ENCODE peak calls at places on chromosome 6, in five cellular contexts. One of them, this sample, is unnamed. For H3K79me1, the result is how much of the 10 kb centered on the place peaks cover.

GRCh38 chr6:17962436-17963031 is 24.9 kb downstream of the KIF13A start:
- DNase-seq in IMR-90: peak
- DNase-seq in neuronal stem cell: no peak
- DNase-seq in H9: no peak
- DNase-seq in H1: no peak
- DNase-seq in this sample: peak

GRCh38 chr6:14910692-14911547 is 334.9 kb upstream of the JARID2 start:
- DNase-seq in IMR-90: peak
- DNase-seq in neuronal stem cell: no peak
- DNase-seq in H9: no peak
- DNase-seq in H1: no peak
- DNase-seq in this sample: peak

GRCh38 chr6:65448806-65449397 is 258.1 kb downstream of the EYS start:
- DNase-seq in IMR-90: no peak
- DNase-seq in neuronal stem cell: no peak
- DNase-seq in H9: no peak
- DNase-seq in H1: no peak
- DNase-seq in this sample: no peak

GRCh38 chr6:24455061-24455460 is 34.3 kb downstream of the GPLD1 start:
- DNase-seq in IMR-90: no peak
- DNase-seq in neuronal stem cell: no peak
- DNase-seq in H9: no peak
- DNase-seq in H1: no peak
- DNase-seq in this sample: no peak

GRCh38 chr6:166738361-166738760 is 111.3 kb upstream of the RPS6KA2 start:
- DNase-seq in IMR-90: no peak
- DNase-seq in neuronal stem cell: no peak
- DNase-seq in H9: no peak
- DNase-seq in H1: no peak
- DNase-seq in this sample: peak

GRCh38 chr6:77433888-77434287 is 29.4 kb downstream of the HTR1B start:
- DNase-seq in IMR-90: no peak
- DNase-seq in neuronal stem cell: no peak
- DNase-seq in H9: no peak
- DNase-seq in H1: no peak
- DNase-seq in this sample: no peak

GRCh38 chr6:128024976-128025375 is 124.1 kb upstream of the THEMIS start:
- DNase-seq in IMR-90: no peak
- DNase-seq in neuronal stem cell: no peak
- DNase-seq in H9: no peak
- DNase-seq in H1: no peak
- DNase-seq in this sample: no peak

GRCh38 chr6:149907317-149907716 is 9.4 kb upstream of the RAET1E start:
- DNase-seq in IMR-90: no peak
- DNase-seq in neuronal stem cell: no peak
- DNase-seq in H9: no peak
- DNase-seq in H1: no peak
- DNase-seq in this sample: no peak

GRCh38 chr6:27478141-27478705 is 5.3 kb upstream of the ZNF184 start:
- DNase-seq in IMR-90: peak
- DNase-seq in neuronal stem cell: no peak
- DNase-seq in H9: no peak
- DNase-seq in H1: no peak
- DNase-seq in this sample: peak

GRCh38 chr6:73696990-73697651 is 1.1 kb downstream of the CD109 start:
- DNase-seq in IMR-90: no peak
- DNase-seq in neuronal stem cell: no peak
- DNase-seq in H9: peak
- DNase-seq in H1: no peak
- DNase-seq in this sample: no peak

GRCh38 chr6:3211681-3212080 is 15.8 kb downstream of the TUBB2B start:
- DNase-seq in IMR-90: no peak
- DNase-seq in neuronal stem cell: no peak
- DNase-seq in H9: no peak
- DNase-seq in H1: no peak
- DNase-seq in this sample: no peak

GRCh38 chr6:39009476-39009875 is 39.1 kb upstream of the GLP1R start:
- DNase-seq in IMR-90: no peak
- DNase-seq in neuronal stem cell: no peak
- DNase-seq in H9: no peak
- DNase-seq in H1: no peak
- DNase-seq in this sample: no peak

GRCh38 chr6:20119446-20119845 is 92.8 kb downstream of the MBOAT1 start:
- DNase-seq in IMR-90: no peak
- DNase-seq in neuronal stem cell: no peak
- DNase-seq in H9: no peak
- DNase-seq in H1: no peak
- DNase-seq in this sample: no peak

GRCh38 chr6:56245903-56246351 is 1.5 kb downstream of the COL21A1 start:
- DNase-seq in IMR-90: peak
- DNase-seq in neuronal stem cell: no peak
- DNase-seq in H9: no peak
- DNase-seq in H1: no peak
- DNase-seq in this sample: no peak

GRCh38 chr6:11606287-11606686 is 68.7 kb downstream of the TMEM170B start:
- DNase-seq in IMR-90: no peak
- DNase-seq in neuronal stem cell: no peak
- DNase-seq in H9: no peak
- DNase-seq in H1: no peak
- DNase-seq in this sample: no peak

GRCh38 chr6:136508701-136509387 is 41.4 kb downstream of the MAP7 start:
- DNase-seq in IMR-90: no peak
- DNase-seq in neuronal stem cell: no peak
- DNase-seq in H9: no peak
- DNase-seq in H1: no peak
- DNase-seq in this sample: no peak

GRCh38 chr6:130282234-130282995 is 59.7 kb upstream of the SAMD3 start:
- DNase-seq in IMR-90: peak
- DNase-seq in neuronal stem cell: no peak
- DNase-seq in H9: no peak
- DNase-seq in H1: no peak
- DNase-seq in this sample: peak

GRCh38 chr6:107823047-107823557 is 1.0 kb downstream of the SCML4 start:
- DNase-seq in IMR-90: no peak
- DNase-seq in neuronal stem cell: no peak
- DNase-seq in H9: no peak
- DNase-seq in H1: no peak
- DNase-seq in this sample: no peak

GRCh38 chr6:39941138-39941537 is 6.9 kb upstream of the MOCS1 start:
- DNase-seq in IMR-90: no peak
- DNase-seq in neuronal stem cell: no peak
- DNase-seq in H9: no peak
- DNase-seq in H1: no peak
- DNase-seq in this sample: no peak

GRCh38 chr6:49923826-49924225 is 40.1 kb downstream of the DEFB114 start:
- DNase-seq in IMR-90: no peak
- DNase-seq in neuronal stem cell: no peak
- DNase-seq in H9: peak
- DNase-seq in H1: no peak
- DNase-seq in this sample: no peak

GRCh38 chr6:2752477-2753115 is 1.9 kb upstream of the MYLK4 start:
- DNase-seq in IMR-90: no peak
- DNase-seq in neuronal stem cell: no peak
- DNase-seq in H9: no peak
- DNase-seq in H1: no peak
- DNase-seq in this sample: no peak

GRCh38 chr6:135675026-135675425 is 176.5 kb upstream of the PDE7B start:
- DNase-seq in IMR-90: peak
- DNase-seq in neuronal stem cell: no peak
- DNase-seq in H9: no peak
- DNase-seq in H1: no peak
- DNase-seq in this sample: no peak

GRCh38 chr6:35486005-35486925 is 10.6 kb downstream of the TEAD3 start:
- DNase-seq in IMR-90: no peak
- DNase-seq in neuronal stem cell: no peak
- DNase-seq in H9: peak
- DNase-seq in H1: no peak
- DNase-seq in this sample: peak
- H3K79me1 ChIP-seq in IMR-90: half or more
- H3K79me1 ChIP-seq in neuronal stem cell: under half
- H3K79me1 ChIP-seq in H9: under half
- H3K79me1 ChIP-seq in H1: under half
- H3K79me1 ChIP-seq in this sample: under half

GRCh38 chr6:139530551-139530950 is 156.1 kb upstream of the CITED2 start:
- DNase-seq in IMR-90: no peak
- DNase-seq in neuronal stem cell: no peak
- DNase-seq in H9: no peak
- DNase-seq in H1: no peak
- DNase-seq in this sample: no peak
- H2BK15ac ChIP-seq in IMR-90: no peak
- H2BK15ac ChIP-seq in neuronal stem cell: no peak
- H2BK15ac ChIP-seq in H9: no peak
- H2BK15ac ChIP-seq in H1: no peak
- H2BK15ac ChIP-seq in this sample: no peak

GRCh38 chr6:6916598-6916997 is 191.2 kb upstream of the RREB1 start:
- DNase-seq in IMR-90: no peak
- DNase-seq in neuronal stem cell: no peak
- DNase-seq in H9: no peak
- DNase-seq in H1: no peak
- DNase-seq in this sample: peak
- H3K14ac ChIP-seq in IMR-90: no peak
- H3K14ac ChIP-seq in neuronal stem cell: no peak
- H3K14ac ChIP-seq in H9: no peak
- H3K14ac ChIP-seq in H1: no peak
- H3K14ac ChIP-seq in this sample: no peak

GRCh38 chr6:43128926-43129325 is 42.1 kb upstream of the SRF start:
- DNase-seq in IMR-90: no peak
- DNase-seq in neuronal stem cell: no peak
- DNase-seq in H9: no peak
- DNase-seq in H1: no peak
- DNase-seq in this sample: no peak

GRCh38 chr6:43125555-43125954 is 45.5 kb upstream of the SRF start:
- DNase-seq in IMR-90: no peak
- DNase-seq in neuronal stem cell: no peak
- DNase-seq in H9: no peak
- DNase-seq in H1: no peak
- DNase-seq in this sample: peak

GRCh38 chr6:43125119-43125518 is 46.0 kb upstream of the SRF start:
- DNase-seq in IMR-90: peak
- DNase-seq in neuronal stem cell: no peak
- DNase-seq in H9: no peak
- DNase-seq in H1: no peak
- DNase-seq in this sample: peak

GRCh38 chr6:43129434-43130194 is 41.5 kb upstream of the SRF start:
- DNase-seq in IMR-90: peak
- DNase-seq in neuronal stem cell: no peak
- DNase-seq in H9: no peak
- DNase-seq in H1: no peak
- DNase-seq in this sample: peak

GRCh38 chr6:43127180-43127579 is 43.9 kb upstream of the SRF start:
- DNase-seq in IMR-90: no peak
- DNase-seq in neuronal stem cell: no peak
- DNase-seq in H9: no peak
- DNase-seq in H1: no peak
- DNase-seq in this sample: no peak
- H3K79me1 ChIP-seq in IMR-90: half or more
- H3K79me1 ChIP-seq in neuronal stem cell: under half
- H3K79me1 ChIP-seq in H9: under half
- H3K79me1 ChIP-seq in H1: under half
- H3K79me1 ChIP-seq in this sample: under half

This sample was measured in mesenchymal stem cell.